ENCODE peak calls at places on chromosome 9, in seven cellular contexts. C is K562, R is upper lobe of left lung, B is Panc1, E is GM12878, D is HepG2, I is HCT116. H is an unnamed sample. For H3K9me3, the result is how much of the 10 kb centered on the place peaks cover.

GRCh38 chr9:90795879-90796317 is 5.7 kb upstream of the SYK start:
- ATAC-seq in E (peak), D (no peak), I (no peak), R (peak), B (no peak), C (no peak), H (no peak)

GRCh38 chr9:133850161-133850560 is 112.0 kb upstream of the SARDH start:
- ATAC-seq in E (no peak), C (no peak), B (no peak), D (no peak), R (no peak), I (no peak), H (no peak)

GRCh38 chr9:36154213-36154952 is 14.8 kb upstream of the CCIN start:
- ATAC-seq in R (peak), D (no peak), E (no peak), I (no peak), C (no peak), B (peak), H (peak)

GRCh38 chr9:133514475-133515239 is 10.1 kb downstream of the MYMK start:
- ATAC-seq in R (peak), B (no peak), C (no peak), E (no peak), D (peak), I (no peak), H (no peak)

GRCh38 chr9:131714161-131714646 is 25.7 kb downstream of the RAPGEF1 start:
- ATAC-seq in D (no peak), E (no peak), C (no peak), R (peak), B (no peak), I (no peak), H (peak)

GRCh38 chr9:18675345-18675744 is 201.4 kb downstream of the ADAMTSL1 start:
- ATAC-seq in B (no peak), R (no peak), D (no peak), C (no peak), I (no peak), E (no peak), H (no peak)

GRCh38 chr9:13437898-13438297 is 158.4 kb upstream of the MPDZ start:
- ATAC-seq in D (no peak), C (no peak), R (peak), B (no peak), E (no peak), I (no peak), H (no peak)

GRCh38 chr9:125579030-125579932 is 127.7 kb downstream of the MAPKAP1 start:
- ATAC-seq in I (no peak), D (no peak), B (no peak), E (no peak), R (no peak), C (no peak), H (no peak)

GRCh38 chr9:81536242-81537025 is 152.9 kb downstream of the TLE1 start:
- ATAC-seq in C (no peak), E (no peak), I (no peak), R (no peak), D (no peak), B (no peak), H (no peak)

GRCh38 chr9:81531511-81531910 is 157.8 kb downstream of the TLE1 start:
- ATAC-seq in C (no peak), E (no peak), B (no peak), D (no peak), R (no peak), I (no peak), H (no peak)

GRCh38 chr9:81530846-81531245 is 158.5 kb downstream of the TLE1 start:
- ATAC-seq in B (no peak), R (no peak), E (no peak), D (no peak), I (no peak), C (no peak), H (no peak)

GRCh38 chr9:81535542-81536241 is 153.7 kb downstream of the TLE1 start:
- ATAC-seq in B (peak), I (no peak), E (no peak), D (peak), C (no peak), R (no peak), H (no peak)

DNA sequence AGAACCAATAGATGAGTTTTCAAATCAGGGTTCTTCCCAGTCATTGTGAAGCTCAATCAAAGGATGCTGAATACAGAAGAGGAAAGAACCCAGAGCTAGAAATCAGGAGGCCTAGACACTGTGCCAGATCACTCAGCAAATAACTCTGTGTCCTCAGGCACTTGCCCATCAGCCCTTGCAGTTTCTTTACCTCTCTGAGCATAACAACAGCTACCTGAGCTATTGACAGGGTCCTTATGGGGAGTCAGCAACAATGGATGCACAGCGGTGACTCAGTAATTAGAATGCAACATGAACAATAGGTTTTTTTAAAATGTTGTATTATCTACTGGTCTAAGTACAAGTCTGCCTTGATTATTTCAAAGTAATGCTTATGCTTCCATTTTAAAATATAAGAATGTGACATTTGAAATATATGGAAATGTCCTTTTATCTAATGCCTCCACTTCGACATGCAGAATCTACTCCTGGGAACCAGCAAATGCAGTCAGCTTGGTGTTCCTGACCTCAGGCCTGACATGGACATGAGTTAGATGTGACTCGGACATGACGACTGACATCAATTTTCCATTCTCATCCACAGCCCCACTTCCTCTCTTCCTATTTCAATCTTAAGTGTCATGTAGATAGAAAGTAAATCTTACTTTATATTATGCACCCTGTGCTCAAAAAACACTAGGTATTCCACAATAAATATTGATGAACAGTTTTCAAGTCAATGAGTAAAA is 155.0 kb downstream of the TLE1 start:
- ATAC-seq in C (no peak), I (no peak), D (no peak), E (no peak), B (no peak), R (no peak), H (no peak)
- H3K27ac ChIP-seq in C (no peak), I (no peak), D (no peak), E (no peak), B (no peak), R (no peak), H (no peak)

GRCh38 chr9:34522971-34523797 is at the start of gene ENHO:
- ATAC-seq in R (peak), B (peak), C (peak), I (peak), E (peak), D (peak), H (peak)
- TF ChIP-seq POLR2AphosphoS5 in R (no peak), B (no peak), C (no peak), I (peak), E (no peak), D (no peak), H (no peak)

GRCh38 chr9:135650408-135650807 is 11.1 kb upstream of the GLT6D1 start:
- ATAC-seq in C (no peak), E (no peak), D (no peak), R (no peak), I (no peak), B (no peak), H (no peak)

GRCh38 chr9:135647897-135648296 is 8.6 kb upstream of the GLT6D1 start:
- ATAC-seq in R (no peak), B (no peak), E (no peak), C (no peak), I (no peak), D (no peak), H (no peak)

GRCh38 chr9:135644631-135645218 is 5.4 kb upstream of the GLT6D1 start:
- ATAC-seq in R (no peak), C (no peak), D (no peak), B (no peak), E (no peak), I (no peak), H (no peak)

GRCh38 chr9:135649508-135649907 is 10.2 kb upstream of the GLT6D1 start:
- ATAC-seq in I (no peak), R (no peak), D (no peak), B (no peak), C (no peak), E (no peak), H (no peak)

GRCh38 chr9:135648494-135649410 is 9.4 kb upstream of the GLT6D1 start:
- ATAC-seq in I (no peak), B (no peak), E (no peak), D (no peak), C (no peak), R (no peak), H (no peak)
- H3K9me3 ChIP-seq in I (under half), B (under half), E (under half), D (half or more), C (under half), R (under half), H (under half)

GRCh38 chr9:6931913-6932312 is 174.1 kb downstream of the KDM4C start:
- ATAC-seq in B (no peak), I (peak), R (peak), D (peak), C (peak), E (peak), H (peak)
- H3K27ac ChIP-seq in B (no peak), I (peak), R (no peak), D (no peak), C (peak), E (no peak), H (no peak)

DNA sequence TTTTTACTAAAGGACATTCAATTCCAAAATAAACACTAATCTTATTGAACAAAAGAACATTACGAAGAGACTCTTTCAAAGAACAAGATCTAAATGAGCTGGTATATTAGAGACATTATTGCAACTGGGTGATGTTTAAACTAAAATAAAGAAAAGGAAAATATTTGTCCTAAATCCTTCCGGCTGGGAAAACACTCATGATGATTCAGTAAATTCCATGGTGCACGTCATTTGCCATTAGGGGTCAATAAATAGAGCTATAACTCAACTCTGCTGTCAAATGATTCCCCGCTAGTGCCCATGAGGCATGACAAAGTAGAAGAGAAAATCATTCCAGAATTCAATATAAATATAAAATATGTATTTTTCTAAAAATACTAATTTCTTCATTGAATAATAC is 565.5 kb upstream of the TUSC1 start:
- ATAC-seq in C (no peak), B (no peak), D (no peak), R (no peak), E (no peak), I (no peak), H (no peak)
- TF ChIP-seq POLR2AphosphoS5 in C (no peak), B (no peak), D (no peak), R (no peak), E (no peak), I (no peak), H (no peak)

DNA sequence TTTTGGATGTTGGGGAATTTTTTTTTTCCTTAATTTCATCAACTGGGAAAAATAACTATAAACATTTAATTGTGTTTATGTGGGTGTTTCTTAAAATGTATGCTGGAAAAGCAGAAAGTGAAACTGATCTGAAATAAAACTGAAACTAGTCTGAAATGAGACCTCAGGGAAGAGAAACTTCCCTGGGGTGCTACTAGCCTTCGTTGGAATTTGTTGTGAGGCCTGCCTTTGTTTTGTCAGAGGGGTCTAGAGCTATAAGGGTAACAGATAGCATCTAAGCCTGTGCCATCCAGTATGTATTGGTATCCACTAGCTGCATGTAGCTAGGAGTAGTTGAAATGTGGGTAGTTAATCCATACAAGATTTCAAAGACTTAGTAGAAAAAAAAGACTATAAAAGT is 10.4 kb downstream of the ZNF618 start:
- ATAC-seq in D (no peak), B (no peak), I (no peak), E (peak), R (peak), C (no peak), H (no peak)
- H3K9me3 ChIP-seq in D (under half), B (under half), I (under half), E (under half), R (under half), C (under half), H (under half)

DNA sequence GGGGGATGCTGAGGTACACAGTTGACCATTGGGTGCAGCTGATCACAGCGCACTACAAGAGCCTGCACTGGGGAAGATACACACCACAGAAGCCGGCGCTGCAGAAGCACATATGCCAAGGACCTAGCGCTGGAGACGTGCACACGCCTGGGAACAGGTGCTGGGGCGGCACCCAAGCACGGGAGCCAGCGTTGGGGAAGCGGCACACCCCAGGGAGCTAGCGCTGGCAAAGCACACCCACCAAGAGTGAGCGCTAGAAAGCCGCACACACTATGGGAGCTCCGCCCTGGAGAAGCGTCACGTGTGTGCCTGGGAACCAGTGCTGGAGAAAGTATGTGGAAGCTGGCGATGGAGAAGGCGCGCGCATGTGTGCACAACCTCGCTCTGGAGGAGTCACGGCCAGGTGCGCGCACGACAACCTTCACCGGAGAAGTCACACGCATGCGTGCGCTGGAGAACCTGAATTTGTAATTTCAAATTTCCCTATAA is 4.5 kb downstream of the FANCC start:
- ATAC-seq in I (peak), C (no peak), E (peak), R (peak), D (peak), B (no peak), H (peak)
- H3K27ac ChIP-seq in I (no peak), C (no peak), E (no peak), R (no peak), D (no peak), B (peak), H (no peak)

GRCh38 chr9:106745876-106746275 is 117.1 kb upstream of the ZNF462 start:
- ATAC-seq in C (no peak), D (no peak), R (no peak), E (no peak), B (no peak), I (no peak), H (no peak)

GRCh38 chr9:106745457-106745856 is 117.5 kb upstream of the ZNF462 start:
- ATAC-seq in E (no peak), C (no peak), B (no peak), R (no peak), I (no peak), D (no peak), H (no peak)
- TF ChIP-seq POLR2AphosphoS5 in E (no peak), C (no peak), B (no peak), R (no peak), I (no peak), D (no peak), H (no peak)

GRCh38 chr9:89377411-89377810 is 59.1 kb downstream of the SECISBP2 start:
- ATAC-seq in R (no peak), B (no peak), C (no peak), D (no peak), I (no peak), E (no peak), H (no peak)
- H3K9me3 ChIP-seq in R (under half), B (under half), C (under half), D (under half), I (under half), E (under half), H (under half)

DNA sequence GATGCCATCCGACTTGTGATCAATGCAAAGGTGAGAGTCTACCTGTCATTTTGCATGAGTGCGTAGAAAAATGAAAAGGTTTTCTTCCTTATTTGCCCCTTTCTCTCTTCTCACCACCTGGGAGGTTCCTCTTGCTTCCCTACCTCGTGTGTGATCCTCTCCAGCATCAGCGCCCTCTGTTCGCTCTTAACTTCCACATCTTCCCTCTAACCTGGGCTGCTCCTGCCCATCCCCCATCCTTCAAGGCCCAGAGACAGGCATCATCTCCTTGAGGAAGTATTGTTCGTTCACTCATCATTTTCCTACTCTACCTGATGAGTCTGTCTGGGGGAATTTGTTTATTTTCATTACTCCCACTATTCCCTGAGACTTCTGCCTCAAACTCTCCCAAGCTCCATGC is 55.8 kb downstream of the RFK start:
- ATAC-seq in E (no peak), I (no peak), D (no peak), R (no peak), B (no peak), C (no peak), H (no peak)
- H3K27ac ChIP-seq in E (no peak), I (no peak), D (no peak), R (no peak), B (no peak), C (no peak), H (no peak)

H was measured in gastroesophageal sphincter.